ENCODE peak calls at places on chromosomes 7 and 10, in five cellular contexts. H, R, P, W and D are unnamed samples.

GRCh38 chr7:131104611-131105293 is 222.9 kb upstream of the MKLN1 start:
- DNase-seq in H (peak), R (no peak), P (no peak), W (no peak), D (no peak)

GRCh38 chr7:50142421-50143113 is 49.5 kb upstream of the ZPBP start:
- DNase-seq in H (peak), R (no peak), P (no peak), W (no peak), D (peak)

GRCh38 chr10:5810235-5810634 is 3.0 kb downstream of the GDI2 start:
- DNase-seq in H (no peak), R (no peak), P (no peak), W (no peak), D (no peak)

GRCh38 chr7:81499262-81500116 is 270.4 kb downstream of the HGF start:
- DNase-seq in H (peak), R (no peak), P (no peak), W (peak), D (peak)

GRCh38 chr7:47534322-47535032 is 47.4 kb downstream of the TNS3 start:
- DNase-seq in H (peak), R (no peak), P (no peak), W (peak), D (no peak)

GRCh38 chr10:62560207-62560819 is 186.1 kb downstream of the ZNF365 start:
- DNase-seq in H (peak), R (peak), P (no peak), W (no peak), D (no peak)

GRCh38 chr10:42754155-42755027 is 28.2 kb upstream of the BMS1 start:
- DNase-seq in H (peak), R (no peak), P (no peak), W (peak), D (peak)

GRCh38 chr7:114086906-114087651 is 168.3 kb upstream of the PPP1R3A start:
- DNase-seq in H (peak), R (peak), P (no peak), W (no peak), D (no peak)

GRCh38 chr7:108537229-108537628 is 11.3 kb upstream of the PNPLA8 start:
- DNase-seq in H (no peak), R (no peak), P (no peak), W (no peak), D (no peak)

GRCh38 chr7:116525913-116526857 is 1.3 kb downstream of the CAV1 start:
- DNase-seq in H (peak), R (peak), P (peak), W (peak), D (peak)

GRCh38 chr7:116529250-116529649 is 4.4 kb downstream of the CAV1 start:
- DNase-seq in H (no peak), R (no peak), P (no peak), W (no peak), D (no peak)

GRCh38 chr7:116527521-116527920 is 2.7 kb downstream of the CAV1 start:
- DNase-seq in H (peak), R (no peak), P (no peak), W (no peak), D (no peak)

GRCh38 chr7:116526897-116527296 is 2.1 kb downstream of the CAV1 start:
- DNase-seq in H (no peak), R (no peak), P (no peak), W (no peak), D (no peak)

DNA sequence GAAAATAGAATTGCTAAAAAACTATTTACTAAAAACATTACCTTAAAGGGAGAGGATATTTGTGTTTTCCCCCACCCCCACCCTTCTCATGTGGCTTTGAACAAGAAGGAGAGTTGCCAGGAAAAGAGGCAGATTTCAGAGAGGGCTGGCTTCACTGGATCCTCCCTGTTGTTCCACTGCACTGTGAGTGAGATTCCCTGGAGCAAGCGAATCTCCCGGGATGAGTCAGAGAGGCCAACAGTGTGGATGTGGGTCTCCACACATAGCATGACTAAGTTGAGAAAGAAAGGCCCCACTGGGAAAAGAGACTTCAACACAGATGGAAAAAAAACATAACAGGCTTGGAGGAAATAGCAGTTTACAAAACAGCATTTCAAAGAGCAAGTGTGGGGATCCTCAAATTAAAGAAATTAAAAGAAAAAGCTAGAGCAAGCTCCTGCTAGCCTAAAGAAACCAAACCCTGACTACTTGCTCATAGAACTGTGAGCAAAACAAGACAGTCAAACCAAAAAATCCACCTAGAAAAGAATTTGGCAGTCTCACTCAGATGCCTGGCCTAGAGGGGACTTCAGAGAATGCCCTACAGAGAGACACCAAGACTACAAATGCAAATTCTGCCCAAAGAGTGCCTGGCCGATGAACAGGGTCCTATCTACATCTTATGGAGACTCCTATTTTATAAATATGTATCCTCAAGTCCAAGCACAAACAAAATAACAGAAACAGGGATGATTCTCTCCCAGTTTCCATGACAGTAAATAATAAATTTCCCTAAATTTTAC is 3.4 kb downstream of the CAV1 start:
- DNase-seq in H (peak), R (peak), P (peak), W (peak), D (peak)
- H3K27ac ChIP-seq in H (peak), R (peak), P (peak), W (peak), D (peak)

DNA sequence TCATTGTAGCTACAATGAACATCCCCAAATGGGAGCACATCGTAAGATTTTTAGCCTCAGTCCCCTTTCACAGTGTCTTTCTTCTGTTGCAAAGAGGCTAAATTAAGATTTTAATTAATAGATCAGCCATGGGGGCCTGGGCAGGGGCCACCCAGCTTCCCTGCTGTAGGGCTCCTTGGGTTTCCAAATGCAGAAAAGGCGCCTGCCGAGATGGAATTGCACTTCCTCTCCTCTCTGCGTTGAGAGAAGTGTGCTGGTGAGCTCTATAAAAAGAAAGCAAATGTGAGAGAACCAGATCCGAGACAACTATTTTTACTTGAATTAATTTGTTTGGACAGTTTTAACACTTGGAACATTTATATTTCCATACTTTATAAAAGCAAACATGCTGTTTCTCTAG is 998.2 kb downstream of the LRMDA start:
- DNase-seq in H (no peak), R (peak), P (no peak), W (no peak), D (peak)
- H3K27ac ChIP-seq in H (no peak), R (peak), P (peak), W (no peak), D (peak)

GRCh38 chr10:11825796-11826414 is 2.7 kb downstream of the PROSER2 start:
- DNase-seq in H (no peak), R (no peak), P (no peak), W (no peak), D (no peak)
- H3K27ac ChIP-seq in H (no peak), R (no peak), P (no peak), W (peak), D (no peak)

GRCh38 chr7:128010392-128011078 is 20.7 kb downstream of the LRRC4 start:
- DNase-seq in H (no peak), R (no peak), P (no peak), W (no peak), D (no peak)

GRCh38 chr7:128014864-128015263 is 16.4 kb downstream of the LRRC4 start:
- DNase-seq in H (no peak), R (no peak), P (no peak), W (no peak), D (no peak)

GRCh38 chr7:128008744-128009143 is 22.5 kb downstream of the LRRC4 start:
- DNase-seq in H (no peak), R (no peak), P (no peak), W (no peak), D (no peak)

GRCh38 chr7:128008141-128008540 is 23.1 kb downstream of the LRRC4 start:
- DNase-seq in H (no peak), R (no peak), P (no peak), W (no peak), D (no peak)

DNA sequence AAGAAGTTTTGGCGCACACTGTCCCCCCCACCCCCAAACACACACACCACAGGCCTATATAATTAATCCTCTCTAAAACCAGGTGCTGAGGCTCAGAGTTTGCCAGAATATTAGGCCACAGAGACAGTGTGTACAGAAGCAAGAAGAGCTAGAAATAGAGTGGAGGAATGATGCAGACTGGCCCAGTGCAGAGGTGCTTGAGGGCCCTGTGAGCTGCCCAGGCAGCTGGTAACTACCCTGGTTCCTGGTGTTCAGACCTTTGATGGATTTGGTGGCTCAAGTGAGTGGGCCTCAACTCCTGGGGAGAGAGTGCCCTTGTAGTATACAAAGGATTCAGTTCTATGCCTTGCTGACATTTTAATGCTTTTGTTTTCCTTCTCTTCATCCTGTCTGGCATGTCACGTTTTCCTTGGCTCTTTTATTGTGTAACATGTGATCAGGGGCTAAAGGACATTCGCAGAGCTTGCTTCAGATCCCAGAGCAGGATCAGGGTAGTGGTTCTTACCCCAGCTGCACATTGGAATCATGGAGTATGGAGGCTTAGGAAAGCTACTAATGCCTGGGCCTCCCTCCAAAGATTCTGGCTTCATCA is 20.1 kb downstream of the LRRC4 start:
- DNase-seq in H (no peak), R (peak), P (no peak), W (no peak), D (no peak)
- H3K27ac ChIP-seq in H (no peak), R (peak), P (no peak), W (no peak), D (peak)

GRCh38 chr7:140541513-140542192 is 62.3 kb upstream of the MKRN1 start:
- DNase-seq in H (peak), R (peak), P (no peak), W (peak), D (peak)
- H3K27ac ChIP-seq in H (peak), R (peak), P (no peak), W (peak), D (peak)

GRCh38 chr10:123262456-123262855 is 108.3 kb downstream of the BUB3 start:
- DNase-seq in H (no peak), R (no peak), P (no peak), W (no peak), D (no peak)
- H3K27ac ChIP-seq in H (no peak), R (no peak), P (no peak), W (no peak), D (no peak)

GRCh38 chr7:94424336-94424735 is 29.6 kb downstream of the COL1A2 start:
- DNase-seq in H (no peak), R (no peak), P (no peak), W (no peak), D (no peak)
- H3K27ac ChIP-seq in H (peak), R (peak), P (peak), W (no peak), D (no peak)